ENCODE peak calls at places on chromosomes 1 and 21, in eight cellular contexts. K is fibroblast of pulmonary artery, S is sigmoid colon, D is psoas muscle, A is left lung, Z is Peyer's patch, M is Calu3, Q is astrocyte. L is an unnamed sample.

GRCh38 chr1:197049100-197049499 is 18.0 kb downstream of the F13B start:
- DNase-seq in K (no peak), S (no peak), D (no peak), A (no peak), Z (no peak), M (no peak), Q (no peak), L (no peak)

GRCh38 chr1:226547754-226548191 is 791 bp upstream of the STUM start:
- DNase-seq in K (peak), S (peak), D (peak), A (peak), Z (peak), M (peak), Q (peak), L (peak)

GRCh38 chr1:197462539-197462938 is 194.5 kb downstream of the CRB1 start:
- DNase-seq in K (no peak), S (no peak), D (no peak), A (no peak), Z (no peak), M (no peak), Q (no peak), L (no peak)

GRCh38 chr1:155255243-155256100 is at the start of gene ENTREP3:
- DNase-seq in K (peak), S (peak), D (peak), A (peak), Z (peak), M (peak), Q (peak), L (peak)

GRCh38 chr1:167221804-167222610 is 1.3 kb downstream of the POU2F1 start:
- DNase-seq in K (peak), S (peak), D (peak), A (peak), Z (peak), M (peak), Q (peak), L (peak)

GRCh38 chr1:157142765-157143423 is 4.7 kb upstream of the ETV3 start:
- DNase-seq in K (no peak), S (no peak), D (no peak), A (no peak), Z (no peak), M (no peak), Q (no peak), L (no peak)

GRCh38 chr1:242225770-242226573 is 227.1 kb upstream of the MAP1LC3C start:
- DNase-seq in K (no peak), S (no peak), D (no peak), A (no peak), Z (no peak), M (no peak), Q (peak), L (no peak)

GRCh38 chr1:53121319-53122172 is 20.9 kb downstream of the SLC1A7 start:
- DNase-seq in K (peak), S (peak), D (peak), A (no peak), Z (no peak), M (peak), Q (peak), L (no peak)

GRCh38 chr1:66519988-66520387 is 14.0 kb upstream of the SGIP1 start:
- DNase-seq in K (no peak), S (no peak), D (no peak), A (no peak), Z (no peak), M (no peak), Q (no peak), L (no peak)

GRCh38 chr1:228478912-228479665 is 8.1 kb upstream of the RNF187 start:
- DNase-seq in K (no peak), S (peak), D (no peak), A (no peak), Z (no peak), M (no peak), Q (no peak), L (no peak)

GRCh38 chr21:46425566-46425965 is 33.1 kb upstream of the DIP2A start:
- DNase-seq in K (no peak), S (no peak), D (peak), A (no peak), Z (no peak), M (no peak), Q (no peak), L (peak)

GRCh38 chr1:87155180-87155579 is 173.5 kb upstream of the LMO4 start:
- DNase-seq in K (no peak), S (no peak), D (no peak), A (no peak), Z (no peak), M (no peak), Q (no peak), L (no peak)

GRCh38 chr1:11178021-11179015 is 10.8 kb upstream of the ANGPTL7 start:
- DNase-seq in K (no peak), S (no peak), D (no peak), A (no peak), Z (no peak), M (no peak), Q (peak), L (no peak)

GRCh38 chr1:182395911-182396310 is 4.3 kb upstream of the GLUL start:
- DNase-seq in K (no peak), S (no peak), D (no peak), A (no peak), Z (no peak), M (no peak), Q (no peak), L (no peak)

GRCh38 chr1:158060001-158060400 is 66.6 kb downstream of the KIRREL1 start:
- DNase-seq in K (no peak), S (no peak), D (no peak), A (no peak), Z (no peak), M (no peak), Q (no peak), L (no peak)

GRCh38 chr1:66168467-66168887 is 365.5 kb upstream of the SGIP1 start:
- DNase-seq in K (peak), S (no peak), D (no peak), A (no peak), Z (no peak), M (no peak), Q (peak), L (no peak)

GRCh38 chr1:17916702-17917101 is 161.6 kb downstream of the ACTL8 start:
- DNase-seq in K (no peak), S (no peak), D (no peak), A (no peak), Z (no peak), M (no peak), Q (no peak), L (no peak)

GRCh38 chr21:34693192-34693810 is 24.5 kb downstream of the CLIC6 start:
- DNase-seq in K (peak), S (no peak), D (no peak), A (no peak), Z (no peak), M (peak), Q (peak), L (no peak)

GRCh38 chr1:24955161-24955560 is 25.1 kb upstream of the RUNX3 start:
- DNase-seq in K (peak), S (no peak), D (no peak), A (no peak), Z (peak), M (no peak), Q (peak), L (no peak)

GRCh38 chr21:45823100-45823681 is 158.4 kb upstream of the COL6A1 start:
- DNase-seq in K (no peak), S (peak), D (no peak), A (no peak), Z (no peak), M (no peak), Q (no peak), L (no peak)

GRCh38 chr1:207884276-207885029 is 26.5 kb downstream of the CD34 start:
- DNase-seq in K (no peak), S (no peak), D (no peak), A (no peak), Z (no peak), M (no peak), Q (no peak), L (no peak)

GRCh38 chr1:234309598-234310459 is 63.4 kb upstream of the COA6 start:
- DNase-seq in K (peak), S (no peak), D (peak), A (peak), Z (peak), M (peak), Q (peak), L (peak)

GRCh38 chr1:177048314-177049069 is 116.0 kb downstream of the ASTN1 start:
- DNase-seq in K (no peak), S (no peak), D (no peak), A (no peak), Z (no peak), M (no peak), Q (no peak), L (no peak)

GRCh38 chr1:77039739-77040138 is 172.5 kb downstream of the ST6GALNAC5 start:
- DNase-seq in K (peak), S (peak), D (no peak), A (peak), Z (no peak), M (peak), Q (peak), L (no peak)

GRCh38 chr1:239719642-239720258 is 333.4 kb downstream of the CHRM3 start:
- DNase-seq in K (no peak), S (no peak), D (no peak), A (no peak), Z (no peak), M (no peak), Q (no peak), L (peak)

GRCh38 chr1:3510136-3510955 is 55.9 kb downstream of the ARHGEF16 start:
- DNase-seq in K (no peak), S (no peak), D (no peak), A (no peak), Z (no peak), M (no peak), Q (no peak), L (no peak)

GRCh38 chr1:243501002-243501401 is 245.2 kb downstream of the SDCCAG8 start:
- DNase-seq in K (peak), S (no peak), D (no peak), A (no peak), Z (no peak), M (no peak), Q (peak), L (no peak)

GRCh38 chr1:215083408-215083961 is 948 bp downstream of the KCNK2 start:
- DNase-seq in K (peak), S (peak), D (no peak), A (no peak), Z (peak), M (no peak), Q (peak), L (no peak)

GRCh38 chr1:217089239-217090014 is 366.2 kb upstream of the ESRRG start:
- DNase-seq in K (peak), S (no peak), D (peak), A (no peak), Z (peak), M (peak), Q (peak), L (no peak)

GRCh38 chr1:201740086-201740541 is 88.8 kb upstream of the IPO9 start:
- DNase-seq in K (no peak), S (no peak), D (no peak), A (no peak), Z (no peak), M (peak), Q (no peak), L (no peak)

GRCh38 chr1:46041974-46042373 is 90.5 kb downstream of the PIK3R3 start:
- DNase-seq in K (no peak), S (no peak), D (peak), A (no peak), Z (no peak), M (no peak), Q (peak), L (no peak)

GRCh38 chr1:25523512-25523911 is 19.9 kb upstream of the LDLRAP1 start:
- DNase-seq in K (peak), S (no peak), D (no peak), A (peak), Z (no peak), M (no peak), Q (no peak), L (no peak)

GRCh38 chr1:34341896-34342295 is 165.2 kb downstream of the C1orf94 start:
- DNase-seq in K (no peak), S (no peak), D (no peak), A (no peak), Z (no peak), M (no peak), Q (no peak), L (no peak)
- TF ChIP-seq CTCF in K (no peak), S (no peak), D (no peak), A (no peak), Z (no peak), M (no peak), Q (no peak), L (no peak)

GRCh38 chr1:14606632-14607031 is 8.1 kb downstream of the KAZN start:
- DNase-seq in K (no peak), S (no peak), D (no peak), A (no peak), Z (no peak), M (no peak), Q (no peak), L (no peak)
- TF ChIP-seq CTCF in K (no peak), S (no peak), D (no peak), A (no peak), Z (no peak), M (no peak), Q (peak), L (no peak)

GRCh38 chr1:91021686-91022517 is at the start of gene ZNF644:
- DNase-seq in K (peak), S (peak), D (peak), A (peak), Z (peak), M (peak), Q (peak), L (peak)

GRCh38 chr1:91022518-91022929 is 689 bp upstream of the ZNF644 start:
- DNase-seq in K (no peak), S (no peak), D (no peak), A (no peak), Z (no peak), M (no peak), Q (no peak), L (no peak)

GRCh38 chr1:91026320-91026719 is 4.5 kb upstream of the ZNF644 start:
- DNase-seq in K (no peak), S (no peak), D (no peak), A (no peak), Z (no peak), M (no peak), Q (no peak), L (no peak)

GRCh38 chr1:91024501-91025119 is 2.8 kb upstream of the ZNF644 start:
- DNase-seq in K (no peak), S (no peak), D (no peak), A (no peak), Z (no peak), M (no peak), Q (no peak), L (no peak)

DNA sequence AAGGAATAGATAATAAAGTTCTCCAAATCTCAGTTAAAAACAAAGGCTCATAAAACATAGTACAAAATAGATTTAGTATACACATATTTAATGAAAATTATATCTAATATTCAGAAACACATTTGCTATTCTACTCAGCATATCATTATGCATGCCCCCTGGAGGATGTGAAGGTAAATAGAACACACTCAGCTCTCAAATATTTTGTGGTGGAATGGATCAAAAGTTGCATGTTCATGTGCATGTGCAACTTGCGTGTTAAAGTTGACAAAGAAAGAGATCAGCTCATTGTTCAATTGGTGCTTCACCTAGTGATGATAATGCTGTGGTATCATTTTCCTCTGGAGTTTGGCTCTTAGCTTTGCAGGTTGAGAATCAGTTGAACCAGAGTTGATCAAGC is 4.9 kb upstream of the ZNF644 start:
- DNase-seq in K (peak), S (no peak), D (no peak), A (no peak), Z (no peak), M (no peak), Q (no peak), L (no peak)
- TF ChIP-seq CTCF in K (peak), S (no peak), D (no peak), A (no peak), Z (peak), M (peak), Q (peak), L (peak)

GRCh38 chr1:100575406-100575805 is 37.5 kb downstream of the GPR88 start:
- DNase-seq in K (no peak), S (no peak), D (no peak), A (no peak), Z (no peak), M (no peak), Q (no peak), L (no peak)
- TF ChIP-seq CTCF in K (no peak), S (no peak), D (no peak), A (no peak), Z (no peak), M (no peak), Q (no peak), L (no peak)

GRCh38 chr1:50438945-50439344 is 15.7 kb upstream of the DMRTA2 start:
- DNase-seq in K (no peak), S (no peak), D (no peak), A (no peak), Z (no peak), M (no peak), Q (no peak), L (no peak)
- TF ChIP-seq CTCF in K (no peak), S (no peak), D (no peak), A (no peak), Z (no peak), M (no peak), Q (peak), L (no peak)

DNA sequence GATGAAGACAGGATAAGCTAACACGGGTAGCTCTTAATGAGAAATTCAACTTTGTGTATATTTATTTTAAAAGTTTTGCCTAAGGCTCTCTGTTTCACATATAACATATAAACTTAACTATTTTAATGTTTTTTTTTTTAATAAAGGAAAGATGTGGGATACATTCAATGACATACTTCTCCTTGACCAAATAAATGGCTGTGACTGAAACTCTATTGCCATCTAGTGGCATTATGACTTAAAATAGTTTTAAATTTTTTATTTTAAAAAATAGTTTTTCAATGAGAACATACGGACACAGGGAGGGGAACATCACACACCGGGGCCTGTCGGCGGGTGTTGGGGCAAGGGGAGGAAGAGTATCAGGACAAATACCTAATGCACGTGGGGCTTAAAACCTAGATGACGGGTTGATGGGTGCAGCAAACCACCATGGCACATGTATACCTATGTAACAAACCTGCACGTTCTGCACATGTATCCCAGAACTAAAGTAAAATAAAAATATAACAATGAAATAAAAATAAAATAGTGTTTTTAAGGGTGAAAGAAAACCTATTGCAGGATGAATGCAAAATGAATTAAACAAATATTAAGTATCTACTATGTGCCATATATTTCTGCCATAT is 83.4 kb downstream of the LYST start:
- DNase-seq in K (peak), S (no peak), D (no peak), A (no peak), Z (no peak), M (peak), Q (peak), L (no peak)
- TF ChIP-seq CTCF in K (peak), S (no peak), D (peak), A (no peak), Z (peak), M (peak), Q (peak), L (peak)

DNA sequence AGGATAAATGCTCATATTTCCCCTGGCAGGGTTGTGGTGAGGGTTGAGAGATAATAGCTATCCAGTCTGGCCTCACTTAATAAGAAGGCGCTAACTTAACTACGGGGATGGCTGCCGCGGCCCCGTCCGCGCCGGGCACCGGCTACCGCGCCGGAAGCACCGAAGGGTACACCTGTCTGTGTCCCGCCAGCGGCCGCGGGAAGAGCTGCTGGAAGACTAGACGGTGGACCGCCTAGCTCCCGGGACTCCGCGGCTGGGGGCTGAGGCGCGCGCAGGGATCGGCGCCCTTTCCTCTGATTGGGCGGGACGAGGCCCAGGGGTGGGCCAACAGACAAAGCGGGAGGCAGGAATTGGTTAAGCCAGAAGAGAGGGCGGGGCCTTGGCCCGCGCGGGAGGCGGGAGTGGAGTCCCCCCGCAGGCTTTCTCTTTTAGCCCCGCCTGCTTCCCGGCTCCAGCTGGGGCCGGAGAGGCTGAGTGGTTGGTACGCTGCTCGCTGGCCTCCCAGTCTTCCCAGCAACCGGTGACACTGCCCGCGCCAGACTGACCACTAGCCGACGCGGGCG is at the start of gene ZNF672:
- DNase-seq in K (peak), S (peak), D (peak), A (peak), Z (peak), M (peak), Q (peak), L (peak)
- TF ChIP-seq CTCF in K (no peak), S (no peak), D (no peak), A (peak), Z (no peak), M (no peak), Q (no peak), L (no peak)

DNA sequence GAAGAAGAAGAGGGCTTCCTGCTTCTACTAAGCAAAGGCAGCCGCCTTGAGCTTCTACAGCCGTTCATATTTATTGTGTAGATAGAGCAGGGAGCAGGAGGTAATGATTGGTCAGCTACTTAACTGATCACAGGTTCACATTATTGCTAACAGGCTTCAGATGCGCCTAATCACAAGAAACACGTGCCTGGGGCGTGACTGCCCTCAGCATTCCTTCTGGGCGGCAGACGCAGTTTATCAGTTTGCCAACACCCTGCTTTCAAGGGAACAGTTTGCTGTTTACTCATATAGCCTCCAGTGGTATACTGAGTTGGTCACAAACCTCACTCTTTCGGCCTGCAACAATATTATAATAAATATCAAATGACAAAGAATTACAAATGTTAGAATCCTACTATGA is 5.6 kb upstream of the FNBP1L start:
- DNase-seq in K (no peak), S (no peak), D (no peak), A (peak), Z (peak), M (peak), Q (no peak), L (no peak)
- TF ChIP-seq CTCF in K (no peak), S (no peak), D (no peak), A (no peak), Z (no peak), M (no peak), Q (no peak), L (no peak)

L was measured in natural killer cell.